ENCODE peak calls at places on chromosomes 12 and 14, in nine cellular contexts. D, L, S, W, F, A, R, T and H are unnamed samples.

GRCh38 chr12:91859347-91859746 is 286.3 kb downstream of the BTG1 start:
- DNase-seq in D (no peak), L (no peak), S (no peak), W (no peak), F (no peak), A (no peak), R (no peak), T (no peak), H (no peak)

GRCh38 chr12:26704684-26705475 is 128.1 kb downstream of the ITPR2 start:
- DNase-seq in D (peak; percentile 34), L (no peak), S (peak; percentile 57), W (no peak), F (no peak), A (no peak), R (no peak), T (no peak), H (no peak)

GRCh38 chr14:101132588-101132987 is 229.1 kb upstream of the RTL1 start:
- DNase-seq in D (no peak), L (no peak), S (no peak), W (no peak), F (no peak), A (no peak), R (no peak), T (no peak), H (no peak)

GRCh38 chr14:32679927-32680612 is 258.6 kb upstream of the NPAS3 start:
- DNase-seq in D (no peak), L (no peak), S (no peak), W (no peak), F (no peak), A (no peak), R (no peak), T (no peak), H (no peak)

GRCh38 chr12:89951050-89951693 is 242.5 kb upstream of the ATP2B1 start:
- DNase-seq in D (peak; percentile 88), L (no peak), S (no peak), W (no peak), F (no peak), A (no peak), R (peak; percentile 61), T (no peak), H (no peak)

GRCh38 chr14:69005432-69006148 is 26.5 kb upstream of the ACTN1 start:
- DNase-seq in D (peak; percentile 81), L (no peak), S (peak; percentile 93), W (peak; percentile 92), F (peak; percentile 22), A (peak; percentile 72), R (peak; percentile 51), T (no peak), H (no peak)

GRCh38 chr12:95303476-95303875 is 85.9 kb downstream of the VEZT start:
- DNase-seq in D (peak; percentile 5), L (no peak), S (no peak), W (no peak), F (no peak), A (no peak), R (no peak), T (no peak), H (no peak)

GRCh38 chr12:104182144-104182543 is 33.4 kb upstream of the TXNRD1 start:
- DNase-seq in D (peak; percentile 72), L (no peak), S (peak; percentile 97), W (peak; percentile 91), F (peak; percentile 71), A (peak; percentile 92), R (peak; percentile 70), T (no peak), H (no peak)

GRCh38 chr14:51677276-51677675 is 25.6 kb downstream of the FRMD6 start:
- DNase-seq in D (no peak), L (no peak), S (peak; percentile 58), W (no peak), F (no peak), A (no peak), R (no peak), T (no peak), H (no peak)

GRCh38 chr12:45433441-45433868 is 217.6 kb downstream of the ANO6 start:
- DNase-seq in D (no peak), L (no peak), S (no peak), W (no peak), F (no peak), A (no peak), R (no peak), T (peak; percentile 92), H (no peak)

GRCh38 chr12:95173392-95174251 is 43.6 kb downstream of the FGD6 start:
- DNase-seq in D (peak; percentile 66), L (no peak), S (peak; percentile 92), W (no peak), F (peak; percentile 65), A (peak; percentile 30), R (peak; percentile 65), T (no peak), H (no peak)

GRCh38 chr14:52650774-52651173 is 44.6 kb downstream of the ERO1A start:
- DNase-seq in D (no peak), L (no peak), S (no peak), W (no peak), F (no peak), A (no peak), R (no peak), T (no peak), H (no peak)

GRCh38 chr12:124847113-124847512 is 16.6 kb downstream of the SCARB1 start:
- DNase-seq in D (no peak), L (no peak), S (no peak), W (no peak), F (peak; percentile 41), A (no peak), R (no peak), T (no peak), H (no peak)

GRCh38 chr12:119320678-119321077 is 13.9 kb upstream of the CCDC60 start:
- DNase-seq in D (no peak), L (no peak), S (no peak), W (peak; percentile 58), F (no peak), A (no peak), R (no peak), T (no peak), H (no peak)

GRCh38 chr12:78697817-78698415 is 166.7 kb upstream of the SYT1 start:
- DNase-seq in D (peak; percentile 8), L (no peak), S (no peak), W (no peak), F (no peak), A (no peak), R (no peak), T (no peak), H (no peak)

GRCh38 chr12:57342207-57342691 is 88.6 kb downstream of the R3HDM2 start:
- DNase-seq in D (no peak), L (no peak), S (peak; percentile 69), W (no peak), F (peak; percentile 14), A (no peak), R (no peak), T (peak; percentile 76), H (no peak)

GRCh38 chr12:130916251-130916911 is 37.3 kb upstream of the ADGRD1 start:
- DNase-seq in D (no peak), L (peak; percentile 78), S (peak; percentile 66), W (peak; percentile 90), F (peak; percentile 42), A (no peak), R (peak; percentile 30), T (peak; percentile 85), H (no peak)
- TF ChIP-seq CTCF in D (peak; percentile 77), L (peak; percentile 80), S (peak; percentile 77), W (peak; percentile 87), F (peak; percentile 96), A (peak; percentile 93), R (peak; percentile 75), T (peak; percentile 91), H (no peak)

DNA sequence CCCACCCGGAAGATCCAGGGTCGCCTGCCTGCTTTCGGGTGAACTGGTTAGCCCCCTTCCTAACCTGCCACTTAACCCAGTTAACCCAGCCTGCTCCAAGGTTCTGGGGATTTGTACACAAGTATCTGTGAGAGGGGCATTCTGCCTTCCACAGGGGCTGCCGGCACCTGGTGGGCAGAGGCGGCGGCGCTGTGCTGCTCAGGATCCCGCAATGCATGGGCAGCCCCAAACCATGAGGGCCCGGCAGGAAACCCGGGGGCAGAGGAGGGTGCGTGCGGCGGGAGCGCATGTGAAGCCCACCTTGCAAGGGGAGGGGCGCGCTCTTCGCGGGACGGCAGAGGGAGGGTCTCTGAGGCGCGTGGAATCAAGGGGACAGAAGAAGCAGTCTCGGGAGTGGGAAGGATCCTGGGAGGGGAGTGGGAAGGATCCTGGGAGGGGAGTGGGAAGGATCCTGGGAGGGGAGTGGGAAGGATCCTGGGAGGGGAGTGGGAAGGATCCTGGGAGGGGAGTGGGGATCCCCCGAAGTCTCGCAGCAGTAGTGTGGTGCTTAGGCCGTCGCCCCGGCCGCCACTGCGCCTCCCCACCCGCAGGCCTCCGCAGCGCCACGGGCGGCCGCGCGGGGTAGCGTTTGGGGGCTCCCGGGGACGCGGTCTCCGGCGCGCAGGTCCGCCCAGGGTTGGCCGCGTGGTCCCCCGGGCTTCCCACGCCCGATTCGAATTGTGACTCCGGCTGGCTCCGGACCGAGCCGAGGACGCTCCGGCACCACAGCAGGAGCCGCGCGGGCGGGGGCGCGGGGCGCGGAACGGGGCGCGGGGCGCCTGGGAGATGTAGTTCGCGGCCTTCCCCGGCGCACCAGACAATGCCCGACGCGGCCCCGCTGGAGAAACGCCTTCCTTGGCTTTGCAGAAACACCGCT is 4.9 kb upstream of the MTA1 start:
- DNase-seq in D (no peak), L (peak; percentile 89), S (peak; percentile 66), W (peak; percentile 95), F (peak; percentile 86), A (no peak), R (peak; percentile 73), T (peak; percentile 82), H (peak; percentile 63)
- TF ChIP-seq CTCF in D (peak; percentile 65), L (peak; percentile 41), S (peak; percentile 18), W (no peak), F (peak; percentile 83), A (peak; percentile 34), R (peak; percentile 78), T (peak; percentile 31), H (peak; percentile 91)

GRCh38 chr12:20122274-20122673 is 246.1 kb upstream of the PDE3A start:
- DNase-seq in D (no peak), L (no peak), S (no peak), W (no peak), F (no peak), A (no peak), R (no peak), T (no peak), H (no peak)
- TF ChIP-seq CTCF in D (no peak), L (no peak), S (no peak), W (no peak), F (no peak), A (no peak), R (no peak), T (no peak), H (no peak)

DNA sequence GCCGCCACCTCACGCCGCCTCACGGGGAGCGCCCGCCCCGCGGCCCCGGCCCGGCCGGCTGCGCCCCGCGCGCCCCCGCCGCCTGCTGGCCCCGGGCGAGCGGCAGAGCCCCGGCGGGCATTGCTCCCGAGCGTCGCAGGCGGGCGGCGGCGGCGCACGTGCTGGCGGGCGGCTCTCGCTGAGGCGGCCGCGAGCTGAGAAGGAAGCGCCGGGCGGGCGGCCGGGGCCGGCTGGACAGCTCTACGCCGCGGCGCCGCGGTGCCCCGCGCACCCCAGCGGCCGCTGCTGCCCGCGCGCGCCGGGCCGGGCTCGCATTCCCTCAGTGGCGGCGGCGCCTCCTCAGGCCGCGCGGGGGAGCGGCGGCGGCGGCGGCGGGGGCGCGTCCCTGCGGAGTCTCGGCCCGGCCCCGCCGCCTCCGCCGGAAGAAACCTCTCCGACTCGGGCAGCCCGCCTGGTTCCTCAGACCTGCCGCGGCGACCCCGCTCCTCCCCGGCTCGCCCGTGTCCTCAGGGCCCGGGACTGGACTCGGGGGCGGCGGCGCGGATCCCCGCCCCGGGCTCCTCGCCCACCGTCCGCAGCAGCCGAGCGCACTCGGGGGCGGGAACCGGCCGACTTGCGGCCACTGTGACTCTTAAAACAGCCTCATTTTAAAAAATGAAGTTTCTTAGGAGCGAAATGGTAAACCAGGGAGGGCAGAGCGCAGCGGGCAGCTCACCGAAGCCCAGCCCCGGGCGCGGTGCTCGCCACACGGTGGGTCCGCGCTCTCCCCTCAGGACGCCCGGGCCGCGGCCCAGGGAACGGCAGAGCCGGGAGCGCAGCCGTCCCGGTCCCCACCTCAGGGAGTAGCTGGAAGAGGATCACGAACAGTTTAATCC is at the start of gene PITPNM2:
- DNase-seq in D (peak; percentile 25), L (peak; percentile 91), S (peak; percentile 55), W (peak; percentile 87), F (peak; percentile 70), A (no peak), R (peak; percentile 70), T (peak; percentile 78), H (peak; percentile 58)
- TF ChIP-seq CTCF in D (no peak), L (no peak), S (no peak), W (no peak), F (peak; percentile 41), A (no peak), R (peak; percentile 19), T (no peak), H (no peak)